ENCODE peak calls at places on chromosomes 11 and 22, in ten cellular contexts. T is K562; K is left cardiac atrium; R is non-pigmented ciliary epithelial cell; C is NCI-H510A treated with DMSO at 0.1 percent for 48 hours; H is GM13976; X is RKO; A is NCI-H1694; O is activated CD4-positive, alpha-beta T cell treated with anti-CD3 and anti-CD28 coated beads, Interleukin-2, amount 50 U/mL, for 1 hour; U is kidney tubule cell. Q is an unnamed sample.

GRCh38 chr11:101867951-101868350 is 46.9 kb upstream of the CEP126 start:
- DNase-seq in K (no peak), T (no peak), U (peak; percentile 77), C (no peak), A (no peak), O (no peak), X (no peak), H (no peak), R (no peak), Q (no peak)

GRCh38 chr11:94860333-94860732 is 92.2 kb downstream of the AMOTL1 start:
- DNase-seq in H (no peak), K (no peak), O (no peak), C (no peak), R (no peak), X (no peak), A (no peak), T (no peak), U (no peak), Q (no peak)

GRCh38 chr11:102610198-102610597 is 14.9 kb downstream of the MMP20 start:
- DNase-seq in K (no peak), R (no peak), U (no peak), C (no peak), X (no peak), A (no peak), T (no peak), H (peak; percentile 27), O (no peak), Q (no peak)

GRCh38 chr11:128021304-128022006 is 565.9 kb downstream of the ETS1 start:
- DNase-seq in H (no peak), C (no peak), R (no peak), U (peak; percentile 15), X (no peak), K (no peak), T (no peak), A (no peak), O (no peak), Q (no peak)

GRCh38 chr11:69295995-69296889 is 2.3 kb downstream of the MYEOV start:
- DNase-seq in K (peak; percentile 79), R (no peak), C (no peak), X (peak; percentile 60), A (no peak), H (no peak), U (no peak), T (peak; percentile 53), O (no peak), Q (peak; percentile 56)

GRCh38 chr11:65221026-65221425 is 39.3 kb downstream of the CAPN1 start:
- DNase-seq in O (no peak), U (no peak), A (no peak), K (no peak), C (no peak), H (no peak), T (no peak), R (no peak), X (no peak), Q (no peak)

GRCh38 chr22:24847490-24847889 is 41.5 kb downstream of the SGSM1 start:
- DNase-seq in K (no peak), H (no peak), R (no peak), C (no peak), A (no peak), U (no peak), X (no peak), T (no peak), O (no peak), Q (no peak)

GRCh38 chr11:50174189-50174588 is 141.5 kb downstream of the OR4C45 start:
- DNase-seq in O (no peak), H (no peak), A (no peak), U (no peak), K (no peak), X (peak; percentile 87), R (peak; percentile 24), C (no peak), T (no peak), Q (no peak)

GRCh38 chr11:57361926-57362325 is 19.0 kb downstream of the PRG3 start:
- DNase-seq in A (no peak), C (no peak), T (no peak), O (no peak), R (no peak), H (no peak), X (no peak), K (no peak), U (no peak), Q (no peak)

GRCh38 chr11:47408598-47409439 is 429 bp downstream of the SLC39A13 start:
- DNase-seq in C (no peak), U (peak; percentile 89), H (no peak), O (no peak), A (no peak), T (no peak), R (no peak), K (peak; percentile 69), X (peak; percentile 90), Q (peak; percentile 57)

GRCh38 chr22:50621491-50621880 is 6.5 kb downstream of the ARSA start:
- DNase-seq in T (no peak), K (no peak), O (peak; percentile 29), H (peak; percentile 63), R (no peak), A (no peak), X (no peak), U (peak; percentile 25), C (no peak), Q (no peak)

GRCh38 chr11:111300569-111300968 is 2.2 kb downstream of the POU2AF3 start:
- DNase-seq in U (no peak), C (no peak), H (no peak), T (no peak), A (no peak), R (no peak), K (no peak), O (no peak), X (no peak), Q (no peak)

GRCh38 chr11:46560300-46561025 is 33.4 kb downstream of the AMBRA1 start:
- DNase-seq in H (peak; percentile 48), O (no peak), R (no peak), A (no peak), C (no peak), T (peak; percentile 29), X (no peak), U (peak; percentile 31), K (no peak), Q (no peak)

GRCh38 chr11:110430267-110431211 is 791 bp downstream of the FDX1 start:
- DNase-seq in T (no peak), H (peak; percentile 54), A (no peak), K (no peak), U (peak; percentile 38), C (peak; percentile 30), R (no peak), X (peak; percentile 34), O (no peak), Q (no peak)

GRCh38 chr11:33633251-33634003 is 67.2 kb downstream of the C11orf91 start:
- DNase-seq in X (peak; percentile 79), K (no peak), O (no peak), T (no peak), R (peak; percentile 49), C (peak; percentile 70), H (no peak), U (peak; percentile 79), A (no peak), Q (no peak)

GRCh38 chr11:133619973-133620372 is 87.7 kb upstream of the OPCML start:
- DNase-seq in R (no peak), K (no peak), A (no peak), O (no peak), U (no peak), H (no peak), C (no peak), X (peak; percentile 52), T (no peak), Q (no peak)

GRCh38 chr11:94956963-94957362 is 16.4 kb downstream of the CWC15 start:
- DNase-seq in R (no peak), H (no peak), K (no peak), C (no peak), X (no peak), O (no peak), T (no peak), A (no peak), U (no peak), Q (no peak)

GRCh38 chr11:58222730-58223129 is 6.0 kb downstream of the OR10Q1 start:
- DNase-seq in R (no peak), X (no peak), A (no peak), K (no peak), T (no peak), C (no peak), H (no peak), O (no peak), U (peak; percentile 40), Q (no peak)

GRCh38 chr11:10892250-10892649 is 34.4 kb upstream of the ZBED5 start:
- DNase-seq in C (no peak), U (no peak), T (no peak), H (no peak), X (no peak), R (no peak), A (no peak), K (no peak), O (no peak), Q (no peak)

GRCh38 chr11:134063991-134064747 is 4.7 kb upstream of the JAM3 start:
- DNase-seq in T (no peak), K (no peak), R (no peak), H (peak; percentile 15), C (peak; percentile 67), O (no peak), X (no peak), A (no peak), U (no peak), Q (no peak)

GRCh38 chr22:37907036-37907954 is 1.2 kb downstream of the MICALL1 start:
- DNase-seq in X (peak; percentile 43), H (no peak), O (no peak), K (no peak), A (no peak), U (no peak), C (no peak), R (no peak), T (no peak), Q (no peak)

GRCh38 chr11:95711162-95711944 is 78.2 kb downstream of the FAM76B start:
- DNase-seq in T (no peak), C (no peak), A (no peak), X (no peak), O (no peak), R (no peak), H (no peak), U (no peak), K (no peak), Q (no peak)

GRCh38 chr11:12245091-12245490 is 132.3 kb upstream of the PARVA start:
- DNase-seq in R (no peak), C (no peak), X (no peak), U (no peak), H (no peak), A (peak; percentile 82), K (no peak), T (no peak), O (no peak), Q (peak; percentile 63)

GRCh38 chr11:66264893-66265292 is 3.5 kb upstream of the RAB1B start:
- DNase-seq in K (no peak), R (no peak), C (no peak), T (peak; percentile 68), U (peak; percentile 31), O (peak; percentile 43), A (no peak), X (no peak), H (no peak), Q (no peak)

Q was measured in left ventricle myocardium superior.